ENCODE peak calls at places on chromosome 21, in ten cellular contexts. One of them, this sample, is unnamed.

GRCh38 chr21:32184485-32184884 is 94.4 kb downstream of the MIS18A start:
- DNase-seq in left ventricle myocardium inferior: no peak
- DNase-seq in NCI-H1417: no peak
- DNase-seq in AG09309: no peak
- DNase-seq in neuronal stem cell: no peak
- DNase-seq in C1 segment of cervical spinal cord: no peak
- DNase-seq in posterior vena cava: no peak
- DNase-seq in NCI-H1436 treated with DMSO at 0.1 percent for 48 hours: no peak
- DNase-seq in stimulated activated CD8-positive, alpha-beta memory T cell treated with anti-CD3 and anti-CD28 coated beads, Interleukin-7, amount 100 ng/mL, for 24 hours: no peak
- DNase-seq in iris pigment epithelial cell: no peak
- DNase-seq in this sample: no peak

GRCh38 chr21:46018615-46019014 is 37.0 kb downstream of the COL6A1 start:
- DNase-seq in left ventricle myocardium inferior: no peak
- DNase-seq in posterior vena cava: no peak
- DNase-seq in iris pigment epithelial cell: no peak
- DNase-seq in NCI-H1436 treated with DMSO at 0.1 percent for 48 hours: no peak
- DNase-seq in AG09309: no peak
- DNase-seq in neuronal stem cell: no peak
- DNase-seq in stimulated activated CD8-positive, alpha-beta memory T cell treated with anti-CD3 and anti-CD28 coated beads, Interleukin-7, amount 100 ng/mL, for 24 hours: no peak
- DNase-seq in NCI-H1417: no peak
- DNase-seq in C1 segment of cervical spinal cord: no peak
- DNase-seq in this sample: no peak

GRCh38 chr21:39373634-39374033 is 24.7 kb upstream of the HMGN1 start:
- DNase-seq in AG09309: no peak
- DNase-seq in NCI-H1417: no peak
- DNase-seq in stimulated activated CD8-positive, alpha-beta memory T cell treated with anti-CD3 and anti-CD28 coated beads, Interleukin-7, amount 100 ng/mL, for 24 hours: no peak
- DNase-seq in NCI-H1436 treated with DMSO at 0.1 percent for 48 hours: no peak
- DNase-seq in iris pigment epithelial cell: peak
- DNase-seq in C1 segment of cervical spinal cord: no peak
- DNase-seq in posterior vena cava: no peak
- DNase-seq in left ventricle myocardium inferior: no peak
- DNase-seq in neuronal stem cell: no peak
- DNase-seq in this sample: no peak

GRCh38 chr21:46112731-46113215 is 14.9 kb downstream of the COL6A2 start:
- DNase-seq in NCI-H1417: no peak
- DNase-seq in C1 segment of cervical spinal cord: no peak
- DNase-seq in stimulated activated CD8-positive, alpha-beta memory T cell treated with anti-CD3 and anti-CD28 coated beads, Interleukin-7, amount 100 ng/mL, for 24 hours: no peak
- DNase-seq in left ventricle myocardium inferior: no peak
- DNase-seq in posterior vena cava: peak
- DNase-seq in NCI-H1436 treated with DMSO at 0.1 percent for 48 hours: no peak
- DNase-seq in AG09309: no peak
- DNase-seq in neuronal stem cell: no peak
- DNase-seq in iris pigment epithelial cell: no peak
- DNase-seq in this sample: no peak

GRCh38 chr21:43361127-43361492 is 65.8 kb downstream of the SIK1 start:
- DNase-seq in NCI-H1436 treated with DMSO at 0.1 percent for 48 hours: no peak
- DNase-seq in C1 segment of cervical spinal cord: no peak
- DNase-seq in stimulated activated CD8-positive, alpha-beta memory T cell treated with anti-CD3 and anti-CD28 coated beads, Interleukin-7, amount 100 ng/mL, for 24 hours: no peak
- DNase-seq in neuronal stem cell: no peak
- DNase-seq in iris pigment epithelial cell: no peak
- DNase-seq in posterior vena cava: no peak
- DNase-seq in left ventricle myocardium inferior: peak
- DNase-seq in AG09309: no peak
- DNase-seq in NCI-H1417: peak
- DNase-seq in this sample: no peak

GRCh38 chr21:45822002-45822397 is 159.6 kb upstream of the COL6A1 start:
- DNase-seq in posterior vena cava: no peak
- DNase-seq in C1 segment of cervical spinal cord: no peak
- DNase-seq in left ventricle myocardium inferior: no peak
- DNase-seq in NCI-H1436 treated with DMSO at 0.1 percent for 48 hours: no peak
- DNase-seq in stimulated activated CD8-positive, alpha-beta memory T cell treated with anti-CD3 and anti-CD28 coated beads, Interleukin-7, amount 100 ng/mL, for 24 hours: no peak
- DNase-seq in iris pigment epithelial cell: no peak
- DNase-seq in AG09309: no peak
- DNase-seq in neuronal stem cell: no peak
- DNase-seq in NCI-H1417: no peak
- DNase-seq in this sample: no peak

GRCh38 chr21:26115899-26116298 is 54.7 kb downstream of the APP start:
- DNase-seq in C1 segment of cervical spinal cord: no peak
- DNase-seq in AG09309: peak
- DNase-seq in stimulated activated CD8-positive, alpha-beta memory T cell treated with anti-CD3 and anti-CD28 coated beads, Interleukin-7, amount 100 ng/mL, for 24 hours: no peak
- DNase-seq in posterior vena cava: no peak
- DNase-seq in left ventricle myocardium inferior: no peak
- DNase-seq in NCI-H1417: peak
- DNase-seq in neuronal stem cell: no peak
- DNase-seq in NCI-H1436 treated with DMSO at 0.1 percent for 48 hours: no peak
- DNase-seq in iris pigment epithelial cell: peak
- DNase-seq in this sample: no peak

GRCh38 chr21:44943686-44944550 is 4.1 kb downstream of the SLX9 start:
- DNase-seq in NCI-H1436 treated with DMSO at 0.1 percent for 48 hours: no peak
- DNase-seq in left ventricle myocardium inferior: no peak
- DNase-seq in posterior vena cava: peak
- DNase-seq in AG09309: no peak
- DNase-seq in C1 segment of cervical spinal cord: no peak
- DNase-seq in neuronal stem cell: no peak
- DNase-seq in iris pigment epithelial cell: no peak
- DNase-seq in stimulated activated CD8-positive, alpha-beta memory T cell treated with anti-CD3 and anti-CD28 coated beads, Interleukin-7, amount 100 ng/mL, for 24 hours: no peak
- DNase-seq in NCI-H1417: no peak
- DNase-seq in this sample: no peak

GRCh38 chr21:44783023-44783696 is 18.5 kb downstream of the UBE2G2 start:
- DNase-seq in NCI-H1417: no peak
- DNase-seq in neuronal stem cell: no peak
- DNase-seq in left ventricle myocardium inferior: no peak
- DNase-seq in posterior vena cava: no peak
- DNase-seq in AG09309: no peak
- DNase-seq in NCI-H1436 treated with DMSO at 0.1 percent for 48 hours: no peak
- DNase-seq in C1 segment of cervical spinal cord: no peak
- DNase-seq in stimulated activated CD8-positive, alpha-beta memory T cell treated with anti-CD3 and anti-CD28 coated beads, Interleukin-7, amount 100 ng/mL, for 24 hours: no peak
- DNase-seq in iris pigment epithelial cell: no peak
- DNase-seq in this sample: no peak

GRCh38 chr21:17786219-17787181 is 32.7 kb downstream of the C21orf91 start:
- DNase-seq in NCI-H1436 treated with DMSO at 0.1 percent for 48 hours: no peak
- DNase-seq in NCI-H1417: no peak
- DNase-seq in stimulated activated CD8-positive, alpha-beta memory T cell treated with anti-CD3 and anti-CD28 coated beads, Interleukin-7, amount 100 ng/mL, for 24 hours: no peak
- DNase-seq in iris pigment epithelial cell: no peak
- DNase-seq in neuronal stem cell: no peak
- DNase-seq in posterior vena cava: no peak
- DNase-seq in left ventricle myocardium inferior: no peak
- DNase-seq in AG09309: no peak
- DNase-seq in C1 segment of cervical spinal cord: no peak
- DNase-seq in this sample: no peak

GRCh38 chr21:41361053-41361785 is 608 bp upstream of the MX2 start:
- DNase-seq in C1 segment of cervical spinal cord: no peak
- DNase-seq in stimulated activated CD8-positive, alpha-beta memory T cell treated with anti-CD3 and anti-CD28 coated beads, Interleukin-7, amount 100 ng/mL, for 24 hours: no peak
- DNase-seq in NCI-H1436 treated with DMSO at 0.1 percent for 48 hours: no peak
- DNase-seq in neuronal stem cell: no peak
- DNase-seq in AG09309: no peak
- DNase-seq in iris pigment epithelial cell: no peak
- DNase-seq in NCI-H1417: no peak
- DNase-seq in posterior vena cava: no peak
- DNase-seq in left ventricle myocardium inferior: no peak
- DNase-seq in this sample: no peak

GRCh38 chr21:28393279-28393678 is 599.4 kb downstream of the LTN1 start:
- DNase-seq in iris pigment epithelial cell: peak
- DNase-seq in NCI-H1436 treated with DMSO at 0.1 percent for 48 hours: peak
- DNase-seq in C1 segment of cervical spinal cord: no peak
- DNase-seq in stimulated activated CD8-positive, alpha-beta memory T cell treated with anti-CD3 and anti-CD28 coated beads, Interleukin-7, amount 100 ng/mL, for 24 hours: no peak
- DNase-seq in neuronal stem cell: no peak
- DNase-seq in NCI-H1417: peak
- DNase-seq in AG09309: no peak
- DNase-seq in posterior vena cava: no peak
- DNase-seq in left ventricle myocardium inferior: no peak
- DNase-seq in this sample: no peak

GRCh38 chr21:42695324-42696025 is 42.1 kb downstream of the PDE9A start:
- DNase-seq in NCI-H1436 treated with DMSO at 0.1 percent for 48 hours: no peak
- DNase-seq in stimulated activated CD8-positive, alpha-beta memory T cell treated with anti-CD3 and anti-CD28 coated beads, Interleukin-7, amount 100 ng/mL, for 24 hours: no peak
- DNase-seq in NCI-H1417: no peak
- DNase-seq in neuronal stem cell: no peak
- DNase-seq in C1 segment of cervical spinal cord: no peak
- DNase-seq in left ventricle myocardium inferior: no peak
- DNase-seq in iris pigment epithelial cell: peak
- DNase-seq in posterior vena cava: no peak
- DNase-seq in AG09309: no peak
- DNase-seq in this sample: no peak

GRCh38 chr21:27761623-27762022 is 794.7 kb upstream of the ADAMTS5 start:
- DNase-seq in AG09309: no peak
- DNase-seq in posterior vena cava: no peak
- DNase-seq in NCI-H1436 treated with DMSO at 0.1 percent for 48 hours: no peak
- DNase-seq in iris pigment epithelial cell: no peak
- DNase-seq in C1 segment of cervical spinal cord: no peak
- DNase-seq in NCI-H1417: no peak
- DNase-seq in left ventricle myocardium inferior: no peak
- DNase-seq in neuronal stem cell: no peak
- DNase-seq in stimulated activated CD8-positive, alpha-beta memory T cell treated with anti-CD3 and anti-CD28 coated beads, Interleukin-7, amount 100 ng/mL, for 24 hours: no peak
- DNase-seq in this sample: no peak

This sample was measured in head of caudate nucleus.